ENCODE peak calls at places on chromosomes 11 and 22, in five cellular contexts. D is BE2C, Y is MM.1S, V is heart right ventricle, L is HepG2. H is an unnamed sample.

GRCh38 chr22:19060356-19061009 is 61.7 kb downstream of the DGCR2 start:
- DNase-seq in D (no peak), Y (no peak), V (no peak), L (no peak), H (no peak)

GRCh38 chr11:65817815-65818680 is 15.7 kb upstream of the SNX32 start:
- DNase-seq in D (peak; percentile 98), Y (peak; percentile 88), V (peak; percentile 94), L (peak; percentile 71), H (peak; percentile 97)

GRCh38 chr11:7677071-7677470 is 3.8 kb upstream of the CYB5R2 start:
- DNase-seq in D (no peak), Y (no peak), V (no peak), L (no peak), H (no peak)

GRCh38 chr11:2694995-2695939 is 4.5 kb downstream of the KCNQ1OT1 start:
- DNase-seq in D (no peak), Y (no peak), V (no peak), L (no peak), H (no peak)

GRCh38 chr11:134679592-134679991 is 267.6 kb upstream of the B3GAT1 start:
- DNase-seq in D (no peak), Y (no peak), V (no peak), L (no peak), H (no peak)

GRCh38 chr11:18061351-18061750 is 15.3 kb upstream of the TPH1 start:
- DNase-seq in D (no peak), Y (no peak), V (no peak), L (no peak), H (no peak)

GRCh38 chr11:103085758-103086365 is 6.1 kb downstream of the DCUN1D5 start:
- DNase-seq in D (no peak), Y (no peak), V (no peak), L (no peak), H (no peak)

GRCh38 chr22:42281284-42281683 is 10.8 kb upstream of the TCF20 start:
- DNase-seq in D (no peak), Y (no peak), V (no peak), L (no peak), H (no peak)

GRCh38 chr22:47623056-47623739 is 860.7 kb downstream of the TBC1D22A start:
- DNase-seq in D (no peak), Y (no peak), V (no peak), L (no peak), H (no peak)

GRCh38 chr11:134780486-134781155 is 368.6 kb upstream of the B3GAT1 start:
- DNase-seq in D (no peak), Y (no peak), V (no peak), L (no peak), H (no peak)

GRCh38 chr11:128909438-128910125 is 18.4 kb downstream of the KCNJ5 start:
- DNase-seq in D (no peak), Y (no peak), V (no peak), L (no peak), H (no peak)

GRCh38 chr11:81979444-81979843 is 754.2 kb downstream of the FAM181B start:
- DNase-seq in D (no peak), Y (no peak), V (no peak), L (no peak), H (no peak)

GRCh38 chr11:121636341-121637176 is 183.8 kb upstream of the SORL1-AS1 start:
- DNase-seq in D (no peak), Y (no peak), V (no peak), L (no peak), H (no peak)

GRCh38 chr22:27100789-27101188 is 443.4 kb downstream of the MIAT start:
- DNase-seq in D (peak; percentile 64), Y (no peak), V (no peak), L (no peak), H (no peak)

GRCh38 chr22:21634081-21634480 is 1.5 kb downstream of the CCDC116 start:
- DNase-seq in D (no peak), Y (no peak), V (no peak), L (no peak), H (no peak)

GRCh38 chr22:32999039-32999861 is 58.9 kb downstream of the SYN3 start:
- DNase-seq in D (no peak), Y (no peak), V (no peak), L (no peak), H (no peak)

GRCh38 chr11:121257976-121258375 is 34.6 kb upstream of the SC5D start:
- DNase-seq in D (no peak), Y (no peak), V (no peak), L (no peak), H (no peak)

DNA sequence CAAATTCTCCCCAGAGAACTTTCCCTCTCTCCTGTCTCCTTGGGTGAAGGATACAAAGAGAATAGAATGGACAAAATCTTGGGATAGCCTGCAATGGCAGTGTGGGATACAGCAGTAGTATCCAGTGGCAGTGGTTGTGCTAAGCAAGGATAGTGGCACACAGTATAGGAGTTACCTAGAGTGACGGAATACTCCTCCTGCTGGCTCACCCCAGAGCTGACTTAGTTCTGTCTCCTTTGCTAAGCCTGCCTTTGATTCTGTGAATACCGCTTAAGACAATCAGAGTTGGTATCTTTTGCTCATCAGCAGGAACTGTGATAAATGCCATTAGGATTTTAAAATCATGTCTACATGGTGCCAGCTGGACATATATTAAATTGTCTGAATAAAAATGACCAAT is 404.3 kb downstream of the JRKL start:
- DNase-seq in D (no peak), Y (no peak), V (no peak), L (no peak), H (no peak)
- TF ChIP-seq CTCF in D (peak; percentile 45), Y (no peak), V (no peak), L (peak; percentile 16), H (no peak)

GRCh38 chr11:111400595-111400994 is 21.5 kb upstream of the POU2AF1 start:
- DNase-seq in D (no peak), Y (no peak), V (no peak), L (no peak), H (no peak)

GRCh38 chr11:111399187-111400031 is 20.3 kb upstream of the POU2AF1 start:
- DNase-seq in D (no peak), Y (no peak), V (no peak), L (peak; percentile 43), H (no peak)

GRCh38 chr11:111405551-111405950 is 26.5 kb upstream of the POU2AF1 start:
- DNase-seq in D (no peak), Y (no peak), V (no peak), L (no peak), H (no peak)

GRCh38 chr11:111403021-111403725 is 24.1 kb upstream of the POU2AF1 start:
- DNase-seq in D (no peak), Y (no peak), V (no peak), L (no peak), H (no peak)

GRCh38 chr11:111402411-111402810 is 23.3 kb upstream of the POU2AF1 start:
- DNase-seq in D (no peak), Y (no peak), V (no peak), L (no peak), H (no peak)
- TF ChIP-seq CTCF in D (no peak), Y (no peak), V (no peak), L (no peak), H (no peak)

GRCh38 chr22:39362932-39363331 is 13.1 kb downstream of the SYNGR1 start:
- DNase-seq in D (no peak), Y (no peak), V (no peak), L (no peak), H (no peak)

GRCh38 chr22:39360674-39361413 is 11.1 kb downstream of the SYNGR1 start:
- DNase-seq in D (no peak), Y (no peak), V (no peak), L (no peak), H (no peak)

GRCh38 chr22:39363751-39364484 is 14.1 kb downstream of the SYNGR1 start:
- DNase-seq in D (peak; percentile 52), Y (no peak), V (no peak), L (no peak), H (no peak)

GRCh38 chr22:39361495-39361894 is 11.7 kb downstream of the SYNGR1 start:
- DNase-seq in D (no peak), Y (no peak), V (no peak), L (no peak), H (peak; percentile 11)

DNA sequence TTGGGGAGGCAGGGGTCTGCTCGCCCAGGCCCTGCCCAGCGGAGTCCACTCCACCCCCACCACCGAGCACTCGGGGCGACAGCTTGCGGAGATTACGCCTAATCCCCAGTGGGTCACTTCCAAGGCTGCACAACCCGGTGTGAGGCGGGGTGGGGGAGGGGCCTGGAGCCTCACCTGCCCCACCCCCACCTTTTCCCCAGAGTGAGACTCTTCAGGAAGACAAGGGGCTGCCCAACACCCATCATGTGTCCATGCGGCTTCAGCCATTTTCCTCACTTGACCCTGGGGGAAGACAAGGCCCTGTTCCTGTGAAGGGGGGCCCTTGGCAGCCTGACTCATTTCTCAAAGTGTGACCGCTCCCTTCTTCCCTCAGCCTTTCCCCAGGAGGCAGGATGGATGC is 12.5 kb downstream of the SYNGR1 start:
- DNase-seq in D (no peak), Y (no peak), V (no peak), L (no peak), H (no peak)
- TF ChIP-seq CTCF in D (no peak), Y (no peak), V (no peak), L (no peak), H (no peak)

GRCh38 chr11:42841563-42841962 is 470.2 kb upstream of the API5 start:
- DNase-seq in D (peak; percentile 6), Y (no peak), V (no peak), L (no peak), H (no peak)
- TF ChIP-seq CTCF in D (no peak), Y (no peak), V (no peak), L (no peak), H (no peak)

GRCh38 chr11:75597636-75598035 is 35.6 kb downstream of the SERPINH1 start:
- DNase-seq in D (peak; percentile 60), Y (peak; percentile 18), V (no peak), L (peak; percentile 36), H (peak; percentile 33)
- TF ChIP-seq CTCF in D (peak; percentile 96), Y (peak; percentile 60), V (peak; percentile 37), L (peak; percentile 78), H (peak; percentile 52)

H was measured in activated CD8-positive, alpha-beta T cell treated with anti-CD3 and anti-CD28 coated beads for 36 hours.